ENCODE peak calls at places on chromosomes 16 and 17, in seven cellular contexts. I is prostate gland; G is WTC11; E is ELR; K is adipocyte; V is astrocyte of the spinal cord; T is stimulated activated CD8-positive, alpha-beta memory T cell treated with anti-CD3 and anti-CD28 coated beads, Interleukin-7, amount 100 ng/mL, for 1 hour. D is an unnamed sample.

GRCh38 chr17:58840820-58841612 is 85.4 kb downstream of the PPM1E start:
- DNase-seq in G (no peak), I (peak; percentile 13), K (no peak), T (no peak), V (no peak), E (peak; percentile 3), D (no peak)

GRCh38 chr16:71426069-71426879 is 15.6 kb downstream of the TLE7 start:
- DNase-seq in V (peak; percentile 76), E (peak; percentile 94), T (no peak), I (peak; percentile 13), K (peak; percentile 40), G (peak; percentile 94), D (peak; percentile 75)

GRCh38 chr17:57552114-57552601 is 192.9 kb downstream of the CCDC182 start:
- DNase-seq in T (no peak), V (peak; percentile 57), K (no peak), G (peak; percentile 81), I (no peak), E (no peak), D (peak; percentile 31)

GRCh38 chr17:75380315-75380714 is 25.2 kb downstream of the GRB2 start:
- DNase-seq in V (no peak), T (no peak), K (peak; percentile 12), G (no peak), E (no peak), I (no peak), D (no peak)

GRCh38 chr16:8866118-8866883 is 2.5 kb downstream of the CARHSP1 start:
- DNase-seq in V (peak; percentile 44), T (no peak), E (no peak), G (peak; percentile 97), K (peak; percentile 33), I (peak; percentile 37), D (no peak)

GRCh38 chr17:32142038-32142856 is at the start of gene RHOT1:
- DNase-seq in T (peak; percentile 54), K (peak; percentile 92), E (peak; percentile 95), V (peak; percentile 91), G (peak; percentile 76), I (peak; percentile 60), D (peak; percentile 87)

GRCh38 chr16:89357055-89357454 is 133.3 kb downstream of the ANKRD11 start:
- DNase-seq in I (no peak), T (no peak), V (no peak), K (no peak), G (no peak), E (no peak), D (no peak)

GRCh38 chr16:70453891-70454220 is 539 bp upstream of the FCSK start:
- DNase-seq in E (no peak), V (no peak), K (peak; percentile 71), I (no peak), G (no peak), T (no peak), D (no peak)

GRCh38 chr17:42844271-42844670 is at the start of gene AOC2:
- DNase-seq in T (no peak), K (no peak), V (no peak), I (no peak), E (no peak), G (no peak), D (no peak)

GRCh38 chr17:72456026-72456569 is 335.3 kb downstream of the SOX9 start:
- DNase-seq in V (peak; percentile 60), G (no peak), T (no peak), E (peak; percentile 73), K (peak; percentile 29), I (no peak), D (peak; percentile 59)

GRCh38 chr17:58330997-58331814 is 2.6 kb upstream of the TSPOAP1 start:
- DNase-seq in K (no peak), I (no peak), V (no peak), T (no peak), E (peak; percentile 61), G (peak; percentile 12), D (no peak)

GRCh38 chr17:74150428-74151025 is 53.0 kb upstream of the RPL38 start:
- DNase-seq in T (no peak), V (no peak), G (no peak), K (no peak), E (no peak), I (no peak), D (no peak)

GRCh38 chr17:38896373-38896954 is 26.6 kb downstream of the LASP1 start:
- DNase-seq in T (no peak), E (no peak), V (no peak), G (no peak), K (no peak), I (no peak), D (peak; percentile 35)

GRCh38 chr17:74497471-74497870 is 31.0 kb downstream of the CD300A start:
- DNase-seq in G (no peak), V (no peak), E (no peak), I (no peak), K (no peak), T (no peak), D (no peak)

GRCh38 chr17:16406742-16407674 is 8.4 kb upstream of the TRPV2 start:
- DNase-seq in T (no peak), V (peak; percentile 15), I (no peak), G (peak; percentile 90), E (peak; percentile 36), K (peak; percentile 52), D (no peak)

GRCh38 chr17:79461041-79461440 is 149.8 kb downstream of the RBFOX3 start:
- DNase-seq in K (peak; percentile 42), G (no peak), E (peak; percentile 53), I (no peak), V (no peak), T (no peak), D (peak; percentile 20)

GRCh38 chr16:9096416-9096952 is 5.0 kb downstream of the HAPSTR1 start:
- DNase-seq in G (no peak), K (no peak), I (peak; percentile 9), V (no peak), E (no peak), T (no peak), D (no peak)

GRCh38 chr17:14211778-14212177 is 24.9 kb downstream of the CDRT15 start:
- DNase-seq in V (no peak), I (no peak), K (no peak), G (peak; percentile 63), E (no peak), T (no peak), D (peak; percentile 7)

GRCh38 chr17:36627101-36627500 is 25.7 kb downstream of the MRM1 start:
- DNase-seq in E (no peak), T (no peak), I (no peak), V (no peak), K (no peak), G (peak; percentile 45), D (no peak)

GRCh38 chr17:56131431-56131830 is 21.8 kb upstream of the ANKFN1 start:
- DNase-seq in T (no peak), E (no peak), V (no peak), G (no peak), I (no peak), K (peak; percentile 32), D (no peak)

GRCh38 chr16:77591347-77591746 is 131.0 kb upstream of the NUDT7 start:
- DNase-seq in T (no peak), I (no peak), E (no peak), V (no peak), G (no peak), K (no peak), D (no peak)

GRCh38 chr16:27235055-27235937 is 32.0 kb downstream of the KDM8 start:
- DNase-seq in E (peak; percentile 90), K (peak; percentile 84), I (peak; percentile 83), V (peak; percentile 92), G (peak; percentile 46), T (peak; percentile 72), D (peak; percentile 79)

GRCh38 chr16:70428178-70428998 is 10.5 kb downstream of the ST3GAL2 start:
- DNase-seq in G (peak; percentile 61), T (peak; percentile 33), I (peak; percentile 44), E (peak; percentile 95), K (peak; percentile 89), V (peak; percentile 94), D (peak; percentile 92)

GRCh38 chr16:30615358-30616076 is 5.3 kb upstream of the ZNF689 start:
- DNase-seq in K (peak; percentile 48), V (no peak), I (peak; percentile 54), G (peak; percentile 98), T (peak; percentile 24), E (peak; percentile 54), D (no peak)

GRCh38 chr16:12578001-12578400 is 225.7 kb downstream of the CPPED1 start:
- DNase-seq in K (no peak), V (no peak), E (no peak), I (no peak), G (no peak), T (no peak), D (no peak)

GRCh38 chr17:17416007-17416399 is 60.8 kb upstream of the MED9 start:
- DNase-seq in G (peak; percentile 36), K (peak; percentile 64), V (peak; percentile 77), E (peak; percentile 83), I (no peak), T (no peak), D (peak; percentile 81)

GRCh38 chr17:78113804-78114785 is 14.5 kb downstream of the TMC6 start:
- DNase-seq in V (no peak), I (no peak), K (no peak), E (no peak), G (no peak), T (no peak), D (no peak)

GRCh38 chr17:71251276-71251675 is 869.5 kb upstream of the SOX9 start:
- DNase-seq in K (no peak), T (no peak), G (no peak), I (no peak), E (peak; percentile 23), V (peak; percentile 16), D (peak; percentile 80)

GRCh38 chr16:78096386-78096785 is 3.1 kb upstream of the WWOX start:
- DNase-seq in K (no peak), E (peak; percentile 36), I (no peak), G (no peak), V (no peak), T (no peak), D (no peak)

GRCh38 chr16:70520612-70521297 is 2.6 kb downstream of the COG4 start:
- DNase-seq in T (no peak), E (peak; percentile 88), V (peak; percentile 45), I (no peak), K (peak; percentile 58), G (no peak), D (peak; percentile 56)